ENCODE peak calls at places on chromosomes 16 and 17, in seven cellular contexts. P is astrocyte of the spinal cord, I is dorsolateral prefrontal cortex, Z is GM04504, L is endodermal cell, E is RWPE2, S is Caco-2. F is an unnamed sample.

GRCh38 chr17:41065829-41066624 is at the start of gene KRTAP2-4:
- DNase-seq in L (no peak), S (no peak), P (peak; percentile 83), Z (peak; percentile 80), E (no peak), I (no peak), F (peak; percentile 94)

GRCh38 chr16:25210758-25211157 is 6.0 kb upstream of the AQP8 start:
- DNase-seq in I (no peak), L (no peak), E (no peak), P (peak; percentile 41), Z (no peak), S (no peak), F (peak; percentile 82)

GRCh38 chr16:82650804-82651203 is 24.0 kb downstream of the CDH13 start:
- DNase-seq in L (no peak), Z (no peak), E (no peak), I (no peak), P (no peak), S (no peak), F (no peak)

GRCh38 chr17:72294487-72294893 is 173.7 kb downstream of the SOX9 start:
- DNase-seq in P (no peak), I (no peak), S (no peak), L (no peak), Z (no peak), E (no peak), F (no peak)

GRCh38 chr16:2226245-2226793 is 2.9 kb downstream of the E4F1 start:
- DNase-seq in L (no peak), E (no peak), I (no peak), Z (no peak), P (no peak), S (no peak), F (no peak)

GRCh38 chr17:79951361-79952264 is 84.1 kb downstream of the TBC1D16 start:
- DNase-seq in E (peak; percentile 53), S (peak; percentile 91), L (peak; percentile 77), Z (peak; percentile 54), I (peak; percentile 77), P (peak; percentile 94), F (peak; percentile 94)

GRCh38 chr16:8677481-8677880 is 3.1 kb downstream of the ABAT start:
- DNase-seq in E (no peak), P (no peak), Z (peak; percentile 2), S (no peak), L (no peak), I (no peak), F (no peak)

GRCh38 chr17:12993631-12994030 is 24.2 kb downstream of the ELAC2 start:
- DNase-seq in E (no peak), P (no peak), Z (no peak), L (no peak), I (no peak), S (no peak), F (no peak)

GRCh38 chr17:37146578-37147119 is 197.9 kb downstream of the AATF start:
- DNase-seq in L (no peak), S (no peak), Z (no peak), P (no peak), I (no peak), E (no peak), F (no peak)

GRCh38 chr16:66927012-66927436 is 1.7 kb upstream of the RRAD start:
- DNase-seq in L (peak; percentile 68), E (no peak), S (no peak), I (no peak), P (peak; percentile 90), Z (peak; percentile 83), F (peak; percentile 95)

GRCh38 chr17:45003877-45004276 is 35.8 kb upstream of the C1QL1 start:
- DNase-seq in P (no peak), S (no peak), L (peak; percentile 85), E (no peak), I (no peak), Z (no peak), F (no peak)

GRCh38 chr16:4656695-4657686 is 32.4 kb downstream of the MGRN1 start:
- DNase-seq in L (no peak), I (no peak), P (no peak), Z (no peak), S (no peak), E (no peak), F (no peak)

GRCh38 chr17:55479903-55480302 is 31.3 kb downstream of the SMIM36 start:
- DNase-seq in S (no peak), I (no peak), P (no peak), Z (no peak), L (no peak), E (no peak), F (no peak)

GRCh38 chr17:72560303-72561247 is 439.8 kb downstream of the SOX9 start:
- DNase-seq in P (peak; percentile 61), E (no peak), L (peak; percentile 92), I (peak; percentile 67), Z (no peak), S (peak; percentile 50), F (peak; percentile 34)

GRCh38 chr16:90044111-90044551 is 24.9 kb upstream of the DBNDD1 start:
- DNase-seq in E (peak; percentile 87), I (no peak), S (peak; percentile 75), P (peak; percentile 31), Z (no peak), L (peak; percentile 29), F (no peak)

GRCh38 chr16:15952265-15952711 is 2.9 kb downstream of the ABCC1 start:
- DNase-seq in I (no peak), Z (no peak), S (no peak), P (no peak), E (no peak), L (no peak), F (no peak)

GRCh38 chr17:64662774-64663367 is 764 bp upstream of the SMURF2 start:
- DNase-seq in I (no peak), P (no peak), Z (no peak), S (no peak), E (peak; percentile 82), L (no peak), F (no peak)